ENCODE peak calls at places on chromosomes 4 and X, in eight cellular contexts. M, O, X, K, C, I, L and E are unnamed samples.

GRCh38 chrX:65745992-65746391 is 78.5 kb downstream of the MSN start:
- DNase-seq in M (no peak), O (no peak), X (no peak), K (no peak), C (no peak), I (no peak), L (no peak), E (no peak)

GRCh38 chrX:131907488-131908314 is 115.4 kb upstream of the STK26 start:
- DNase-seq in M (no peak), O (no peak), X (no peak), K (no peak), C (no peak), I (no peak), L (no peak), E (no peak)

GRCh38 chrX:28787206-28787605 is 200.0 kb downstream of the IL1RAPL1 start:
- DNase-seq in M (no peak), O (no peak), X (no peak), K (no peak), C (no peak), I (no peak), L (no peak), E (no peak)

GRCh38 chrX:20521245-20521644 is 254.5 kb upstream of the RPS6KA3 start:
- DNase-seq in M (no peak), O (no peak), X (no peak), K (no peak), C (no peak), I (no peak), L (no peak), E (no peak)

GRCh38 chr4:128468485-128468989 is 180.9 kb upstream of the PGRMC2 start:
- DNase-seq in M (no peak), O (no peak), X (no peak), K (peak), C (no peak), I (peak), L (peak), E (no peak)

GRCh38 chr4:12488672-12489071 is 995.5 kb downstream of the RAB28 start:
- DNase-seq in M (no peak), O (no peak), X (no peak), K (no peak), C (no peak), I (no peak), L (no peak), E (no peak)

GRCh38 chrX:134186362-134187121 is 50.4 kb upstream of the CCDC160 start:
- DNase-seq in M (no peak), O (no peak), X (no peak), K (no peak), C (no peak), I (no peak), L (no peak), E (no peak)

GRCh38 chr4:180951312-180951711 is 1291.9 kb upstream of the TENM3 start:
- DNase-seq in M (no peak), O (no peak), X (no peak), K (no peak), C (no peak), I (no peak), L (no peak), E (no peak)

GRCh38 chrX:76148753-76149152 is 24.1 kb upstream of the PBDC1 start:
- DNase-seq in M (peak), O (no peak), X (peak), K (peak), C (no peak), I (peak), L (peak), E (peak)

GRCh38 chrX:135425566-135425965 is 3.8 kb downstream of the SMIM10L2A start:
- DNase-seq in M (no peak), O (no peak), X (peak), K (no peak), C (no peak), I (no peak), L (no peak), E (no peak)

GRCh38 chr4:151566053-151566452 is 157.1 kb downstream of the FHIP1A start:
- DNase-seq in M (no peak), O (no peak), X (no peak), K (no peak), C (no peak), I (no peak), L (no peak), E (no peak)

GRCh38 chr4:67928547-67928946 is 34.7 kb downstream of the TMPRSS11A start:
- DNase-seq in M (no peak), O (no peak), X (no peak), K (no peak), C (no peak), I (no peak), L (no peak), E (no peak)

GRCh38 chr4:141912831-141913230 is 276.4 kb downstream of the IL15 start:
- DNase-seq in M (no peak), O (no peak), X (no peak), K (no peak), C (no peak), I (peak), L (no peak), E (no peak)

GRCh38 chr4:4361883-4362282 is 25.0 kb upstream of the NSG1 start:
- DNase-seq in M (peak), O (no peak), X (no peak), K (no peak), C (no peak), I (no peak), L (no peak), E (no peak)

GRCh38 chr4:127631420-127631819 is 1.3 kb upstream of the INTU start:
- DNase-seq in M (no peak), O (no peak), X (no peak), K (no peak), C (no peak), I (no peak), L (no peak), E (no peak)

GRCh38 chr4:179447308-179447707 is 2005.1 kb upstream of the AGA start:
- DNase-seq in M (no peak), O (no peak), X (no peak), K (no peak), C (no peak), I (no peak), L (no peak), E (no peak)

GRCh38 chr4:151117371-151117962 is 18.0 kb downstream of the RPS3A start:
- DNase-seq in M (peak), O (peak), X (peak), K (peak), C (peak), I (peak), L (peak), E (no peak)

GRCh38 chr4:38163216-38164006 is 203.2 kb downstream of the PTTG2 start:
- DNase-seq in M (no peak), O (no peak), X (no peak), K (no peak), C (no peak), I (no peak), L (no peak), E (no peak)

GRCh38 chr4:36189511-36190226 is 54.6 kb downstream of the ARAP2 start:
- DNase-seq in M (peak), O (peak), X (no peak), K (no peak), C (no peak), I (no peak), L (no peak), E (no peak)

GRCh38 chr4:36178489-36178888 is 65.8 kb downstream of the ARAP2 start:
- DNase-seq in M (no peak), O (no peak), X (no peak), K (no peak), C (no peak), I (no peak), L (no peak), E (no peak)

GRCh38 chr4:36183232-36183631 is 61.1 kb downstream of the ARAP2 start:
- DNase-seq in M (peak), O (peak), X (no peak), K (no peak), C (no peak), I (no peak), L (no peak), E (no peak)

GRCh38 chr4:36187723-36188333 is 56.5 kb downstream of the ARAP2 start:
- DNase-seq in M (peak), O (peak), X (no peak), K (no peak), C (no peak), I (no peak), L (no peak), E (no peak)

DNA sequence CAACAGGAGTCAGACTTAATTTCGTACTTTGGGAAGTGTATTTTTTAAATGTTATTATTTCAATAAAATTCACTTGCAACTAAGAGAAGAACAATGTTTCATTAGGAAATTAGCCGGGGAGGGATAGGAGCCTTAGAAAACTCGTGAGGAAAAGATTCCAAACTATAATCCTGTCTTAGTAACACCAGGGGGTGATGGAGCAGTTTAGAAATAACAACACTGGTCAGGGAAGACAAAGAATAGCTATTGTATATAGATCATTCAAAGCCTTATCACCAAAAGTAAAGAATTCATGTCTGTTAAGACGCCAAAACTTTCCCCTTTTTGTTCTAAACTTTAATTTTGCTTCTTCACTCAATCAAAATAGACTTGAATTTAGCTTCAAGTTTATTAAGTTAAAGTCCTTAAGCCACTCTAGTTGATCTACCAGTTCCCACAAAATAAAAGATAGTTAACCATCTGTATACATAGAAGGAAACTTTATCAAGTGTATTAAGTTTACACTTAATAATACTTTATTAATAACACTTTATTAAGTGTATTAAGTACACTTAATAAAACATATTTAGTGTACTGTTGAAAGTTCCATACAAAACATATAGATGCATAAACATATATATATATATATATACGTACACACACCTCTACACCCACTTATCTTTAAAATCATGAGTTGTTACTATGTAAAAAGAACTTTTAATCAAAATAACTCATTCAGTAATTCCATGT is 60.5 kb downstream of the ARAP2 start:
- DNase-seq in M (no peak), O (no peak), X (no peak), K (no peak), C (no peak), I (no peak), L (no peak), E (no peak)
- TF ChIP-seq CTCF in M (no peak), O (no peak), X (no peak), K (no peak), C (no peak), I (no peak), L (no peak), E (no peak)

DNA sequence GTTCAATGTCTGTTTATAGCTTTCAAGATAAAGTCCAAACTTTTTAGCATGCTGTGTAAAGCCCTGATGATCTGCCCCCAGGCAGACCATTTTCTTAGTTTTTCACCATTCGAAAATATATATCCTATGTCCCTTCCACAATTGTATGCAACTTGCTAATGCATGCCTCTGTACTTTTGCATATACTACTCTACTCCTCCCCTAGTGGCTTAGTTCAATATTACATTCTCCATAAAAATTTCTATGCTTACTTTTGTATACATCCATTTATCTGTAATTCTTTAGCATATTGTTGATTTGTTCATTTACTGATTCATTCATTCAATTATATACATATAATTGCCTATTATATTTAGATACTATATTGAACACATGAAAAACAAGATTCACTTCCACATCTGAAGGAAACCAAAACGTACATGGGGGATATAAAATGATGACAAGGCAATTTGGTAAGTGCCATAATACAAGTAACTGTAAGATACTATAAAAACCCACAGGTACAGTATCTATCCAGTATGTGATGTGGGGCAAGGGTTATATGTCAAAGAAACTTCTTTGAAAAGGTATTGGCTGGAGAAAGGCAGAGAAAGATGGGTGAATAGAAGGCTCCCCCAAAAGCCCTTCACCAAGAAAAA is 902.5 kb downstream of the FAM133A start:
- DNase-seq in M (no peak), O (no peak), X (no peak), K (no peak), C (no peak), I (no peak), L (no peak), E (no peak)
- TF ChIP-seq CTCF in M (peak), O (no peak), X (no peak), K (no peak), C (no peak), I (peak), L (no peak), E (no peak)

GRCh38 chr4:154927126-154927525 is 146.1 kb downstream of the RBM46 start:
- DNase-seq in M (no peak), O (no peak), X (no peak), K (no peak), C (no peak), I (no peak), L (no peak), E (no peak)

DNA sequence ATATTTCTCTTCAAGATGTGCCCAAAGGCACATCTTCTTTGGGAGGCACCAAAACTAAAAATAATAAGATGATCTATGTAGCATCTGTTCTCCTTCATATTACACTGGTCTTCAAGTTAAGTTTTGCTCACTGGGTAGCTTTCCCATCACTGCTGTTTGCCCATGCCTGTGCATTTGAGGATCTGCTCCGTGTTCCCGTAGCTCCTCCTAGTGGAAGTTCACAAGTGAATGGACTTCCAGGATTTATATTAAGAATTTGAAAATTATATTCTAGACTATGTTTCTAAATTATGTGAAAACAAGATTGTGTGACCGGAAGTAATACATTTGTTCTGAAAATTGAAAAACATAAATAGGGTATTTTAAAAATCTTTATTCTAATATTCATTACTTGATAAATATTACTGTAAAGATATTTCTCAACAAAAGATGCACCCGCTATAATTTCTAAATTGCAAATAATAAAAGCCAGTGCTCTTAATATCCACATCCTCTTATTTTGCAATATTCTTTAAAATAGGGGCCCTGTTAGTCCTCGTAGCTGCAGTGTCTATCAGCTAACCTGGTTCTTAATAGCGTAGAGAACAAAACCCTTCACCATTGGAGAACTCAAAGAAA is 147.7 kb downstream of the RBM46 start:
- DNase-seq in M (no peak), O (no peak), X (no peak), K (no peak), C (no peak), I (no peak), L (no peak), E (no peak)
- TF ChIP-seq CTCF in M (peak), O (no peak), X (no peak), K (no peak), C (no peak), I (no peak), L (no peak), E (no peak)

GRCh38 chr4:66691101-66691500 is 854.2 kb downstream of the CENPC start:
- DNase-seq in M (no peak), O (no peak), X (no peak), K (no peak), C (no peak), I (no peak), L (no peak), E (no peak)
- TF ChIP-seq CTCF in M (peak), O (no peak), X (no peak), K (no peak), C (no peak), I (no peak), L (no peak), E (no peak)

GRCh38 chrX:129323115-129323514 is 200.2 kb downstream of the SMARCA1 start:
- DNase-seq in M (no peak), O (no peak), X (no peak), K (no peak), C (no peak), I (no peak), L (no peak), E (no peak)

GRCh38 chrX:129316461-129316860 is 206.8 kb downstream of the SMARCA1 start:
- DNase-seq in M (no peak), O (no peak), X (no peak), K (no peak), C (no peak), I (no peak), L (no peak), E (no peak)

GRCh38 chrX:129318375-129318774 is 204.9 kb downstream of the SMARCA1 start:
- DNase-seq in M (peak), O (no peak), X (no peak), K (no peak), C (no peak), I (no peak), L (no peak), E (no peak)
- TF ChIP-seq CTCF in M (peak), O (no peak), X (no peak), K (no peak), C (no peak), I (no peak), L (no peak), E (no peak)